ENCODE peak calls at places on chromosome X, in seven cellular contexts. O is HCEC 1CT; U is AG04450; A is GM20000; E is naive thymus-derived CD4-positive, alpha-beta T cell; F is NCI-H774; T is coronary artery. L is an unnamed sample.

GRCh38 chrX:97629597-97629985 is 745.9 kb downstream of the RPA4 start:
- DNase-seq in O (no peak), U (no peak), A (no peak), E (no peak), F (no peak), T (no peak), L (no peak)

GRCh38 chrX:111352424-111352823 is 59.6 kb downstream of the DCX start:
- DNase-seq in O (no peak), U (no peak), A (no peak), E (no peak), F (peak; percentile 71), T (no peak), L (no peak)

GRCh38 chrX:55488559-55489314 is 911 bp downstream of the USP51 start:
- DNase-seq in O (peak; percentile 39), U (no peak), A (peak; percentile 63), E (peak; percentile 46), F (no peak), T (peak; percentile 83), L (peak; percentile 36)

GRCh38 chrX:13066391-13066790 is 22.0 kb upstream of the FAM9C start:
- DNase-seq in O (no peak), U (no peak), A (no peak), E (no peak), F (no peak), T (no peak), L (no peak)

GRCh38 chrX:131901581-131901980 is 121.5 kb upstream of the STK26 start:
- DNase-seq in O (no peak), U (no peak), A (no peak), E (no peak), F (no peak), T (no peak), L (no peak)

GRCh38 chrX:29903365-29903764 is 312.0 kb upstream of the MAGEB2 start:
- DNase-seq in O (no peak), U (no peak), A (no peak), E (no peak), F (no peak), T (no peak), L (no peak)

GRCh38 chrX:39855748-39856129 is 242.0 kb downstream of the BCOR start:
- DNase-seq in O (peak; percentile 40), U (no peak), A (peak; percentile 51), E (peak; percentile 11), F (peak; percentile 24), T (no peak), L (peak; percentile 66)

GRCh38 chrX:2650865-2651264 is 40.2 kb upstream of the CD99 start:
- DNase-seq in O (no peak), U (no peak), A (no peak), E (no peak), F (no peak), T (no peak), L (no peak)

GRCh38 chrX:17525266-17525665 is 150.3 kb downstream of the NHS start:
- DNase-seq in O (no peak), U (no peak), A (no peak), E (no peak), F (no peak), T (no peak), L (no peak)

L was measured in Jurkat, Clone E6-1.